ENCODE peak calls at places on chromosomes 1 and 21, in six cellular contexts. One of them, this sample, is unnamed.

GRCh38 chr1:192913683-192914082 is 104.8 kb downstream of the RGS2 start:
- DNase-seq in ELR: no peak
- DNase-seq in mesothelial cell of epicardium: no peak
- DNase-seq in AG08395: no peak
- DNase-seq in hippocampal formation: no peak
- DNase-seq in nephron progenitor cell: no peak
- DNase-seq in this sample: no peak

GRCh38 chr1:15762546-15762945 is 4.0 kb downstream of the FBLIM1 start:
- DNase-seq in ELR: peak
- DNase-seq in mesothelial cell of epicardium: no peak
- DNase-seq in nephron progenitor cell: no peak
- DNase-seq in hippocampal formation: no peak
- DNase-seq in AG08395: no peak
- DNase-seq in this sample: no peak

GRCh38 chr21:45507888-45508508 is 34.2 kb downstream of the SLC19A1 start:
- DNase-seq in nephron progenitor cell: no peak
- DNase-seq in AG08395: no peak
- DNase-seq in mesothelial cell of epicardium: no peak
- DNase-seq in ELR: no peak
- DNase-seq in hippocampal formation: no peak
- DNase-seq in this sample: no peak

GRCh38 chr1:44826375-44827196 is 16.5 kb downstream of the PTCH2 start:
- DNase-seq in AG08395: no peak
- DNase-seq in nephron progenitor cell: no peak
- DNase-seq in ELR: no peak
- DNase-seq in mesothelial cell of epicardium: no peak
- DNase-seq in hippocampal formation: peak
- DNase-seq in this sample: no peak

GRCh38 chr1:206579747-206580437 is 32.4 kb downstream of the EIF2D start:
- DNase-seq in ELR: peak
- DNase-seq in AG08395: peak
- DNase-seq in mesothelial cell of epicardium: no peak
- DNase-seq in nephron progenitor cell: no peak
- DNase-seq in hippocampal formation: peak
- DNase-seq in this sample: no peak

GRCh38 chr1:116713474-116713873 is 40.8 kb upstream of the CD2 start:
- DNase-seq in ELR: no peak
- DNase-seq in mesothelial cell of epicardium: no peak
- DNase-seq in hippocampal formation: no peak
- DNase-seq in AG08395: no peak
- DNase-seq in nephron progenitor cell: no peak
- DNase-seq in this sample: no peak

GRCh38 chr1:221887091-221887746 is 145.3 kb upstream of the DUSP10 start:
- DNase-seq in mesothelial cell of epicardium: no peak
- DNase-seq in nephron progenitor cell: no peak
- DNase-seq in AG08395: peak
- DNase-seq in ELR: peak
- DNase-seq in hippocampal formation: no peak
- DNase-seq in this sample: no peak

GRCh38 chr1:176531036-176531435 is 68.1 kb downstream of the PAPPA2 start:
- DNase-seq in ELR: no peak
- DNase-seq in mesothelial cell of epicardium: no peak
- DNase-seq in AG08395: no peak
- DNase-seq in hippocampal formation: no peak
- DNase-seq in nephron progenitor cell: no peak
- DNase-seq in this sample: no peak

GRCh38 chr1:38038836-38039235 is 7.8 kb downstream of the POU3F1 start:
- DNase-seq in mesothelial cell of epicardium: no peak
- DNase-seq in ELR: peak
- DNase-seq in hippocampal formation: no peak
- DNase-seq in nephron progenitor cell: no peak
- DNase-seq in AG08395: peak
- DNase-seq in this sample: no peak

GRCh38 chr1:70509996-70510876 is 99.2 kb downstream of the CTH start:
- DNase-seq in mesothelial cell of epicardium: no peak
- DNase-seq in hippocampal formation: no peak
- DNase-seq in AG08395: peak
- DNase-seq in ELR: peak
- DNase-seq in nephron progenitor cell: no peak
- DNase-seq in this sample: peak

GRCh38 chr1:200435200-200435780 is 25.5 kb upstream of the ZNF281 start:
- DNase-seq in nephron progenitor cell: no peak
- DNase-seq in AG08395: no peak
- DNase-seq in hippocampal formation: no peak
- DNase-seq in ELR: no peak
- DNase-seq in mesothelial cell of epicardium: no peak
- DNase-seq in this sample: no peak

GRCh38 chr1:240619901-240620621 is 8.1 kb upstream of the GREM2 start:
- DNase-seq in AG08395: no peak
- DNase-seq in nephron progenitor cell: peak
- DNase-seq in hippocampal formation: no peak
- DNase-seq in ELR: no peak
- DNase-seq in mesothelial cell of epicardium: no peak
- DNase-seq in this sample: no peak

GRCh38 chr1:15429701-15430149 is 8.5 kb upstream of the CTRC start:
- DNase-seq in nephron progenitor cell: no peak
- DNase-seq in hippocampal formation: no peak
- DNase-seq in mesothelial cell of epicardium: no peak
- DNase-seq in AG08395: peak
- DNase-seq in ELR: peak
- DNase-seq in this sample: no peak

GRCh38 chr1:31815752-31816484 is at the start of gene SPOCD1:
- DNase-seq in hippocampal formation: peak
- DNase-seq in nephron progenitor cell: peak
- DNase-seq in mesothelial cell of epicardium: peak
- DNase-seq in ELR: peak
- DNase-seq in AG08395: peak
- DNase-seq in this sample: peak

This sample was measured in DMS153.